ENCODE peak calls at places on chromosomes 4 and X, in ten cellular contexts. One of them, this sample, is unnamed.

GRCh38 chr4:142572076-142572475 is 274.0 kb downstream of the INPP4B start:
- DNase-seq in posterior cingulate gyrus: no peak
- DNase-seq in cardiac muscle cell: no peak
- DNase-seq in stimulated activated CD4-positive, alpha-beta T cell treated with anti-CD3 and anti-CD28 coated beads, Interleukin-12 subunit alpha, Interleukin-12 subunit beta, amount 100 ng/mL, for 4 hours: no peak
- DNase-seq in astrocyte of the spinal cord: no peak
- DNase-seq in pancreas: no peak
- DNase-seq in spleen: no peak
- DNase-seq in OCI-LY7: no peak
- DNase-seq in activated CD4-positive, alpha-beta memory T cell treated with anti-CD3 and anti-CD28 coated beads, Interleukin-2, amount 10 ng/mL, durations not matched to agents 7 days and 5 days: no peak
- DNase-seq in T-cell: no peak
- DNase-seq in this sample: no peak

GRCh38 chrX:12390301-12390700 is 252.0 kb downstream of the FRMPD4 start:
- DNase-seq in posterior cingulate gyrus: no peak
- DNase-seq in cardiac muscle cell: peak; percentile 61
- DNase-seq in stimulated activated CD4-positive, alpha-beta T cell treated with anti-CD3 and anti-CD28 coated beads, Interleukin-12 subunit alpha, Interleukin-12 subunit beta, amount 100 ng/mL, for 4 hours: no peak
- DNase-seq in astrocyte of the spinal cord: no peak
- DNase-seq in pancreas: no peak
- DNase-seq in spleen: no peak
- DNase-seq in OCI-LY7: no peak
- DNase-seq in activated CD4-positive, alpha-beta memory T cell treated with anti-CD3 and anti-CD28 coated beads, Interleukin-2, amount 10 ng/mL, durations not matched to agents 7 days and 5 days: no peak
- DNase-seq in T-cell: no peak
- DNase-seq in this sample: peak; percentile 59

GRCh38 chr4:118350961-118351360 is 1.8 kb downstream of the PRSS12 start:
- DNase-seq in posterior cingulate gyrus: no peak
- DNase-seq in cardiac muscle cell: no peak
- DNase-seq in stimulated activated CD4-positive, alpha-beta T cell treated with anti-CD3 and anti-CD28 coated beads, Interleukin-12 subunit alpha, Interleukin-12 subunit beta, amount 100 ng/mL, for 4 hours: no peak
- DNase-seq in astrocyte of the spinal cord: no peak
- DNase-seq in pancreas: no peak
- DNase-seq in spleen: no peak
- DNase-seq in OCI-LY7: no peak
- DNase-seq in activated CD4-positive, alpha-beta memory T cell treated with anti-CD3 and anti-CD28 coated beads, Interleukin-2, amount 10 ng/mL, durations not matched to agents 7 days and 5 days: no peak
- DNase-seq in T-cell: no peak
- DNase-seq in this sample: no peak

GRCh38 chrX:150148749-150149672 is 210.7 kb upstream of the EOLA2 start:
- DNase-seq in posterior cingulate gyrus: no peak
- DNase-seq in cardiac muscle cell: no peak
- DNase-seq in stimulated activated CD4-positive, alpha-beta T cell treated with anti-CD3 and anti-CD28 coated beads, Interleukin-12 subunit alpha, Interleukin-12 subunit beta, amount 100 ng/mL, for 4 hours: no peak
- DNase-seq in astrocyte of the spinal cord: peak; percentile 36
- DNase-seq in pancreas: no peak
- DNase-seq in spleen: no peak
- DNase-seq in OCI-LY7: no peak
- DNase-seq in activated CD4-positive, alpha-beta memory T cell treated with anti-CD3 and anti-CD28 coated beads, Interleukin-2, amount 10 ng/mL, durations not matched to agents 7 days and 5 days: no peak
- DNase-seq in T-cell: no peak
- DNase-seq in this sample: peak; percentile 37

GRCh38 chrX:47958943-47959342 is 44.8 kb downstream of the ZNF182 start:
- DNase-seq in posterior cingulate gyrus: no peak
- DNase-seq in cardiac muscle cell: peak; percentile 26
- DNase-seq in stimulated activated CD4-positive, alpha-beta T cell treated with anti-CD3 and anti-CD28 coated beads, Interleukin-12 subunit alpha, Interleukin-12 subunit beta, amount 100 ng/mL, for 4 hours: no peak
- DNase-seq in astrocyte of the spinal cord: no peak
- DNase-seq in pancreas: no peak
- DNase-seq in spleen: no peak
- DNase-seq in OCI-LY7: peak; percentile 51
- DNase-seq in activated CD4-positive, alpha-beta memory T cell treated with anti-CD3 and anti-CD28 coated beads, Interleukin-2, amount 10 ng/mL, durations not matched to agents 7 days and 5 days: no peak
- DNase-seq in T-cell: peak; percentile 5
- DNase-seq in this sample: peak; percentile 4

GRCh38 chrX:43165343-43165920 is 387.5 kb upstream of the PPP1R2C start:
- DNase-seq in posterior cingulate gyrus: no peak
- DNase-seq in cardiac muscle cell: no peak
- DNase-seq in stimulated activated CD4-positive, alpha-beta T cell treated with anti-CD3 and anti-CD28 coated beads, Interleukin-12 subunit alpha, Interleukin-12 subunit beta, amount 100 ng/mL, for 4 hours: peak; percentile 4
- DNase-seq in astrocyte of the spinal cord: no peak
- DNase-seq in pancreas: no peak
- DNase-seq in spleen: no peak
- DNase-seq in OCI-LY7: no peak
- DNase-seq in activated CD4-positive, alpha-beta memory T cell treated with anti-CD3 and anti-CD28 coated beads, Interleukin-2, amount 10 ng/mL, durations not matched to agents 7 days and 5 days: no peak
- DNase-seq in T-cell: no peak
- DNase-seq in this sample: no peak

GRCh38 chr4:102799816-102800215 is 27.5 kb downstream of the UBE2D3 start:
- DNase-seq in posterior cingulate gyrus: no peak
- DNase-seq in cardiac muscle cell: no peak
- DNase-seq in stimulated activated CD4-positive, alpha-beta T cell treated with anti-CD3 and anti-CD28 coated beads, Interleukin-12 subunit alpha, Interleukin-12 subunit beta, amount 100 ng/mL, for 4 hours: no peak
- DNase-seq in astrocyte of the spinal cord: peak; percentile 44
- DNase-seq in pancreas: no peak
- DNase-seq in spleen: no peak
- DNase-seq in OCI-LY7: no peak
- DNase-seq in activated CD4-positive, alpha-beta memory T cell treated with anti-CD3 and anti-CD28 coated beads, Interleukin-2, amount 10 ng/mL, durations not matched to agents 7 days and 5 days: no peak
- DNase-seq in T-cell: no peak
- DNase-seq in this sample: no peak

GRCh38 chr4:156298230-156298629 is 344.6 kb upstream of the CTSO start:
- DNase-seq in posterior cingulate gyrus: no peak
- DNase-seq in cardiac muscle cell: peak; percentile 77
- DNase-seq in stimulated activated CD4-positive, alpha-beta T cell treated with anti-CD3 and anti-CD28 coated beads, Interleukin-12 subunit alpha, Interleukin-12 subunit beta, amount 100 ng/mL, for 4 hours: no peak
- DNase-seq in astrocyte of the spinal cord: peak; percentile 94
- DNase-seq in pancreas: no peak
- DNase-seq in spleen: no peak
- DNase-seq in OCI-LY7: no peak
- DNase-seq in activated CD4-positive, alpha-beta memory T cell treated with anti-CD3 and anti-CD28 coated beads, Interleukin-2, amount 10 ng/mL, durations not matched to agents 7 days and 5 days: no peak
- DNase-seq in T-cell: no peak
- DNase-seq in this sample: peak; percentile 76

GRCh38 chr4:119025916-119026661 is 109.5 kb upstream of the MYOZ2 start:
- DNase-seq in posterior cingulate gyrus: no peak
- DNase-seq in cardiac muscle cell: peak; percentile 94
- DNase-seq in stimulated activated CD4-positive, alpha-beta T cell treated with anti-CD3 and anti-CD28 coated beads, Interleukin-12 subunit alpha, Interleukin-12 subunit beta, amount 100 ng/mL, for 4 hours: no peak
- DNase-seq in astrocyte of the spinal cord: peak; percentile 69
- DNase-seq in pancreas: no peak
- DNase-seq in spleen: no peak
- DNase-seq in OCI-LY7: no peak
- DNase-seq in activated CD4-positive, alpha-beta memory T cell treated with anti-CD3 and anti-CD28 coated beads, Interleukin-2, amount 10 ng/mL, durations not matched to agents 7 days and 5 days: no peak
- DNase-seq in T-cell: no peak
- DNase-seq in this sample: peak; percentile 77

GRCh38 chr4:68271851-68272756 is 26.6 kb upstream of the TMPRSS11B start:
- DNase-seq in posterior cingulate gyrus: no peak
- DNase-seq in cardiac muscle cell: peak; percentile 76
- DNase-seq in stimulated activated CD4-positive, alpha-beta T cell treated with anti-CD3 and anti-CD28 coated beads, Interleukin-12 subunit alpha, Interleukin-12 subunit beta, amount 100 ng/mL, for 4 hours: no peak
- DNase-seq in astrocyte of the spinal cord: peak; percentile 84
- DNase-seq in pancreas: no peak
- DNase-seq in spleen: no peak
- DNase-seq in OCI-LY7: peak; percentile 42
- DNase-seq in activated CD4-positive, alpha-beta memory T cell treated with anti-CD3 and anti-CD28 coated beads, Interleukin-2, amount 10 ng/mL, durations not matched to agents 7 days and 5 days: no peak
- DNase-seq in T-cell: no peak
- DNase-seq in this sample: peak; percentile 44

GRCh38 chr4:20422398-20422797 is 170.7 kb downstream of the SLIT2 start:
- DNase-seq in posterior cingulate gyrus: no peak
- DNase-seq in cardiac muscle cell: peak; percentile 76
- DNase-seq in stimulated activated CD4-positive, alpha-beta T cell treated with anti-CD3 and anti-CD28 coated beads, Interleukin-12 subunit alpha, Interleukin-12 subunit beta, amount 100 ng/mL, for 4 hours: peak; percentile 4
- DNase-seq in astrocyte of the spinal cord: peak; percentile 58
- DNase-seq in pancreas: no peak
- DNase-seq in spleen: no peak
- DNase-seq in OCI-LY7: peak; percentile 55
- DNase-seq in activated CD4-positive, alpha-beta memory T cell treated with anti-CD3 and anti-CD28 coated beads, Interleukin-2, amount 10 ng/mL, durations not matched to agents 7 days and 5 days: peak; percentile 40
- DNase-seq in T-cell: peak; percentile 3
- DNase-seq in this sample: peak; percentile 48

GRCh38 chr4:89497517-89498308 is 190.1 kb upstream of the GPRIN3 start:
- DNase-seq in posterior cingulate gyrus: no peak
- DNase-seq in cardiac muscle cell: peak; percentile 35
- DNase-seq in stimulated activated CD4-positive, alpha-beta T cell treated with anti-CD3 and anti-CD28 coated beads, Interleukin-12 subunit alpha, Interleukin-12 subunit beta, amount 100 ng/mL, for 4 hours: no peak
- DNase-seq in astrocyte of the spinal cord: no peak
- DNase-seq in pancreas: no peak
- DNase-seq in spleen: no peak
- DNase-seq in OCI-LY7: no peak
- DNase-seq in activated CD4-positive, alpha-beta memory T cell treated with anti-CD3 and anti-CD28 coated beads, Interleukin-2, amount 10 ng/mL, durations not matched to agents 7 days and 5 days: no peak
- DNase-seq in T-cell: no peak
- DNase-seq in this sample: no peak

GRCh38 chrX:38220936-38221386 is 290 bp upstream of the SRPX start:
- DNase-seq in posterior cingulate gyrus: no peak
- DNase-seq in cardiac muscle cell: peak; percentile 79
- DNase-seq in stimulated activated CD4-positive, alpha-beta T cell treated with anti-CD3 and anti-CD28 coated beads, Interleukin-12 subunit alpha, Interleukin-12 subunit beta, amount 100 ng/mL, for 4 hours: no peak
- DNase-seq in astrocyte of the spinal cord: peak; percentile 52
- DNase-seq in pancreas: no peak
- DNase-seq in spleen: no peak
- DNase-seq in OCI-LY7: no peak
- DNase-seq in activated CD4-positive, alpha-beta memory T cell treated with anti-CD3 and anti-CD28 coated beads, Interleukin-2, amount 10 ng/mL, durations not matched to agents 7 days and 5 days: no peak
- DNase-seq in T-cell: no peak
- DNase-seq in this sample: no peak

GRCh38 chr4:128068927-128069326 is 7.8 kb downstream of the LARP1B start:
- DNase-seq in posterior cingulate gyrus: no peak
- DNase-seq in cardiac muscle cell: peak; percentile 39
- DNase-seq in stimulated activated CD4-positive, alpha-beta T cell treated with anti-CD3 and anti-CD28 coated beads, Interleukin-12 subunit alpha, Interleukin-12 subunit beta, amount 100 ng/mL, for 4 hours: no peak
- DNase-seq in astrocyte of the spinal cord: peak; percentile 16
- DNase-seq in pancreas: no peak
- DNase-seq in spleen: no peak
- DNase-seq in OCI-LY7: peak; percentile 22
- DNase-seq in activated CD4-positive, alpha-beta memory T cell treated with anti-CD3 and anti-CD28 coated beads, Interleukin-2, amount 10 ng/mL, durations not matched to agents 7 days and 5 days: no peak
- DNase-seq in T-cell: no peak
- DNase-seq in this sample: peak; percentile 36

GRCh38 chr4:184825394-184826314 is at the start of gene ACSL1:
- DNase-seq in posterior cingulate gyrus: peak; percentile 98
- DNase-seq in cardiac muscle cell: peak; percentile 79
- DNase-seq in stimulated activated CD4-positive, alpha-beta T cell treated with anti-CD3 and anti-CD28 coated beads, Interleukin-12 subunit alpha, Interleukin-12 subunit beta, amount 100 ng/mL, for 4 hours: peak; percentile 78
- DNase-seq in astrocyte of the spinal cord: peak; percentile 65
- DNase-seq in pancreas: peak; percentile 88
- DNase-seq in spleen: peak; percentile 97
- DNase-seq in OCI-LY7: peak; percentile 85
- DNase-seq in activated CD4-positive, alpha-beta memory T cell treated with anti-CD3 and anti-CD28 coated beads, Interleukin-2, amount 10 ng/mL, durations not matched to agents 7 days and 5 days: peak; percentile 79
- DNase-seq in T-cell: peak; percentile 70
- DNase-seq in this sample: peak; percentile 62

This sample was measured in EL.